ENCODE peak calls at places on chromosome 12, in six cellular contexts. R is HepG2, F is SK-N-SH, N is GM12878, A is H1, K is K562. Y is an unnamed sample.

GRCh38 chr12:14618990-14619389 is 51.3 kb upstream of the PLBD1 start:
- DNase-seq in K (no peak), F (peak; percentile 5), A (no peak), R (no peak), N (no peak), Y (peak; percentile 16)

GRCh38 chr12:118337194-118337838 is 35.4 kb downstream of the TAOK3 start:
- DNase-seq in F (no peak), K (no peak), N (no peak), R (no peak), A (no peak), Y (peak; percentile 81)

GRCh38 chr12:110846615-110847566 is at the start of gene CCDC63:
- DNase-seq in K (peak; percentile 50), N (no peak), R (peak; percentile 14), A (peak; percentile 25), F (peak; percentile 86), Y (no peak)

GRCh38 chr12:78559441-78559840 is 305.1 kb upstream of the SYT1 start:
- DNase-seq in F (no peak), A (no peak), K (no peak), R (no peak), N (no peak), Y (peak; percentile 6)

GRCh38 chr12:32549675-32550079 is 129.4 kb upstream of the DNM1L start:
- DNase-seq in K (no peak), A (no peak), R (no peak), N (no peak), F (no peak), Y (peak; percentile 61)

GRCh38 chr12:124517260-124518050 is 50.0 kb downstream of the NCOR2 start:
- DNase-seq in R (no peak), K (no peak), A (no peak), N (no peak), F (peak; percentile 92), Y (peak; percentile 38)

GRCh38 chr12:92421701-92422100 is 276.1 kb upstream of the BTG1 start:
- DNase-seq in A (no peak), N (no peak), R (no peak), F (no peak), K (no peak), Y (peak; percentile 71)

GRCh38 chr12:93855265-93855664 is 178.1 kb downstream of the CRADD start:
- DNase-seq in R (no peak), N (no peak), A (no peak), F (no peak), K (no peak), Y (no peak)

GRCh38 chr12:50676761-50677160 is 87.1 kb upstream of the ATF1 start:
- DNase-seq in R (no peak), F (no peak), K (no peak), A (no peak), N (no peak), Y (no peak)

GRCh38 chr12:54988402-54989054 is 4.0 kb upstream of the TESPA1 start:
- DNase-seq in K (peak; percentile 79), N (no peak), R (no peak), F (no peak), A (no peak), Y (peak; percentile 15)

GRCh38 chr12:109020136-109020535 is 732 bp downstream of the SVOP start:
- DNase-seq in R (no peak), F (peak; percentile 25), K (no peak), N (no peak), A (no peak), Y (no peak)

GRCh38 chr12:58703911-58704310 is 216.4 kb downstream of the LRIG3 start:
- DNase-seq in R (no peak), F (no peak), N (no peak), K (no peak), A (no peak), Y (no peak)

GRCh38 chr12:79685068-79685467 is 5.7 kb downstream of the PAWR start:
- DNase-seq in K (no peak), R (peak; percentile 26), F (no peak), A (no peak), N (no peak), Y (peak; percentile 88)

GRCh38 chr12:68291396-68292036 is 38.1 kb upstream of the IL22 start:
- DNase-seq in A (no peak), N (no peak), K (no peak), R (no peak), F (no peak), Y (no peak)

GRCh38 chr12:16482726-16483125 is 123.2 kb downstream of the LMO3 start:
- DNase-seq in R (no peak), F (no peak), A (no peak), K (no peak), N (no peak), Y (peak; percentile 41)

GRCh38 chr12:4819654-4820053 is 90.1 kb upstream of the KCNA1 start:
- DNase-seq in F (no peak), N (no peak), R (no peak), K (no peak), A (no peak), Y (peak; percentile 13)

GRCh38 chr12:93524386-93525133 is 47.9 kb upstream of the SOCS2 start:
- DNase-seq in R (peak; percentile 9), A (no peak), N (no peak), F (no peak), K (no peak), Y (no peak)

GRCh38 chr12:83389237-83389996 is 702.7 kb downstream of the TMTC2 start:
- DNase-seq in A (peak; percentile 38), F (no peak), K (no peak), N (no peak), R (no peak), Y (no peak)
- TF ChIP-seq RFX5 in A (no peak), F (no peak), K (no peak), N (no peak), R (peak; percentile 54), Y (no peak)

GRCh38 chr12:120725659-120726509 is at the start of gene ACADS:
- DNase-seq in F (peak; percentile 98), A (no peak), R (peak; percentile 73), K (peak; percentile 99), N (peak; percentile 40), Y (peak; percentile 67)
- H3K27me3 ChIP-seq in F (no peaks in the 10 kb centered on the region), A (peaks cover 3% of the 10 kb centered on the region), R (no peaks in the 10 kb centered on the region), K (no peaks in the 10 kb centered on the region), N (no peaks in the 10 kb centered on the region), Y (no peaks in the 10 kb centered on the region)

DNA sequence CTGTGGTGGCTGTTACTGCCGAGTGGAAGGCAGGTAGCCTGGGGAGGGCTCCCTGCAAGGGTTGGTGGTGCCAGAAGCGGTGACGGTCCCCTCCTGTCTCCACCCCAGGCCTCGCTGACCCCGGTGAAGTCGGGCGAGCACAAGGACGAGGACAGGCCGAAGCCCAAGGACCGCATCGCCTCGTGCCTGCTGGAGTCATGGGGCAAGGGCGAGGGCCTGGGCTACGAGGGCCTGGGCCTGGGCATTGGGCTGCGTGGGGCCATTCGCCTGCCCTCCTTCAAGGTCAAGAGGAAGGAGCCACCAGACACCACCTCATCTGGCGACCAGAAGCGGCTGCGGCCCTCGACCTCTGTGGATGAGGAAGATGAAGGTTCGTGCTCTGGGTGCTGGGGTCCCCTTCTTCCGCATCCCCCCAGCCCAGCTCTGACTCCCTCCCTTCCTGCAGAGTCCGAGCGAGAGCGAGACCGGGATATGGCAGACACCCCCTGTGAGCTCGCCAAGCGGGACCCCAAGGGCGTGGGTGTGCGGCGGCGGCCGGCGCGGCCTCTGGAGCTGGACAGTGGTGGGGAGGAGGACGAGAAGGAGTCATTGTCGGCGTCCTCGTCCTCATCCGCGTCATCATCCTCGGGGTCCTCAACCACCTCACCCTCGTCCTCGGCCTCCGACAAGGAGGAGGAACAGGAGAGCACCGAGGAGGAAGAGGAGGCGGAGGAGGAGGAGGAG is 13.3 kb downstream of the SETD1B start:
- DNase-seq in N (no peak), F (no peak), A (no peak), K (no peak), R (no peak), Y (no peak)
- TF ChIP-seq RFX5 in N (no peak), F (no peak), A (no peak), K (no peak), R (no peak), Y (no peak)

GRCh38 chr12:53739285-53740129 is 12.3 kb upstream of the CALCOCO1 start:
- DNase-seq in N (no peak), A (no peak), R (no peak), K (no peak), F (peak; percentile 48), Y (no peak)
- H3K27me3 ChIP-seq in N (peaks cover 37% of the 10 kb centered on the region), A (peaks cover 66% of the 10 kb centered on the region), R (peaks cover 18% of the 10 kb centered on the region), K (peaks cover 64% of the 10 kb centered on the region), F (peaks cover 88% of the 10 kb centered on the region), Y (peaks cover 80% of the 10 kb centered on the region)

GRCh38 chr12:52364061-52364460 is 3.2 kb downstream of the KRT85 start:
- DNase-seq in N (no peak), A (no peak), F (no peak), K (no peak), R (no peak), Y (no peak)

GRCh38 chr12:52361553-52361952 is 5.7 kb downstream of the KRT85 start:
- DNase-seq in A (no peak), F (no peak), R (no peak), K (no peak), N (no peak), Y (no peak)

GRCh38 chr12:52362118-52362726 is 5.1 kb downstream of the KRT85 start:
- DNase-seq in N (no peak), A (no peak), F (no peak), R (no peak), K (peak; percentile 38), Y (no peak)

GRCh38 chr12:52364901-52365489 is 2.3 kb downstream of the KRT85 start:
- DNase-seq in N (no peak), F (no peak), K (no peak), R (no peak), A (no peak), Y (no peak)

GRCh38 chr12:52363111-52363679 is 4.1 kb downstream of the KRT85 start:
- DNase-seq in A (no peak), N (no peak), R (no peak), K (no peak), F (no peak), Y (no peak)
- TF ChIP-seq RFX5 in A (no peak), N (no peak), R (no peak), K (no peak), F (no peak), Y (no peak)

DNA sequence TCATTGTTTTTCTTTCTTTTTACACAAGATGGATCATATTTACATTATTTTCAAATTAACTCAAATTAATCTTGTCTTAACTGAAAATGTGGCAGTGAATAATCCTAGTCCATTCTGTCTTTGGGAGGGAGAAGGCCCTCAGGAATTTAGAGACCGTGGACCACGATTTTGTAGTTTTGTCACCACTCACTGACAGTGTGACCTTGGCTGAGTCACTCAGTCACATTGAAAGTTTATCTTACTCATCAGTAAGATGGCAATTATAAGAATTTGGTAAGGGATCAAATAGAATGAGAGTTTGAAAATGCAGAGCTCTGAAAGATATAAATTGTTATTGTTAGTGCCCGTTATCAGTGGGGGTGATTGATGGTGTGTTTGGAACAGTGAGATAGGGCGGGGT is 16.4 kb downstream of the FOXJ2 start:
- DNase-seq in A (no peak), K (no peak), F (no peak), N (no peak), R (no peak), Y (no peak)
- H3K27me3 ChIP-seq in A (no peaks in the 10 kb centered on the region), K (no peaks in the 10 kb centered on the region), F (no peaks in the 10 kb centered on the region), N (no peaks in the 10 kb centered on the region), R (no peaks in the 10 kb centered on the region), Y (no peaks in the 10 kb centered on the region)

GRCh38 chr12:91178139-91178561 is 4.5 kb downstream of the DCN start:
- DNase-seq in K (no peak), A (no peak), R (peak; percentile 6), N (no peak), F (no peak), Y (peak; percentile 62)
- TF ChIP-seq RFX5 in K (no peak), A (no peak), R (no peak), N (no peak), F (no peak), Y (no peak)